ENCODE peak calls at places on chromosomes 4 and X, in ten cellular contexts. K is K562, T is neuronal stem cell, E is pancreas, L is endothelial cell of umbilical vein, D is fibroblast of lung, R is colonic mucosa, Q is ovary, B is right cardiac atrium, I is mammary epithelial cell. C is an unnamed sample.

GRCh38 chr4:38385286-38386010 is 278.6 kb upstream of the KLF3 start:
- DNase-seq in K (peak; percentile 31), T (no peak), E (no peak), L (no peak), D (peak; percentile 41), R (peak; percentile 60), Q (no peak), B (no peak), I (peak; percentile 14), C (no peak)

GRCh38 chrX:73876897-73877296 is 313.9 kb downstream of the CHIC1 start:
- DNase-seq in K (no peak), T (no peak), E (no peak), L (no peak), D (no peak), R (no peak), Q (no peak), B (no peak), I (peak; percentile 82), C (no peak)

GRCh38 chr4:162685401-162685800 is 481.3 kb downstream of the NAF1 start:
- DNase-seq in K (no peak), T (no peak), E (no peak), L (no peak), D (no peak), R (no peak), Q (no peak), B (no peak), I (no peak), C (no peak)

GRCh38 chrX:30493348-30493747 is 84.2 kb downstream of the TASL start:
- DNase-seq in K (no peak), T (no peak), E (no peak), L (no peak), D (no peak), R (no peak), Q (no peak), B (no peak), I (no peak), C (no peak)

GRCh38 chr4:122218762-122219161 is 66.6 kb downstream of the BLTP1 start:
- DNase-seq in K (no peak), T (no peak), E (no peak), L (no peak), D (peak; percentile 1), R (no peak), Q (no peak), B (no peak), I (no peak), C (no peak)

GRCh38 chr4:78811034-78811433 is 34.9 kb downstream of the BMP2K start:
- DNase-seq in K (no peak), T (no peak), E (no peak), L (no peak), D (peak; percentile 9), R (no peak), Q (no peak), B (no peak), I (no peak), C (no peak)

GRCh38 chrX:84724576-84724975 is 222.3 kb upstream of the HDX start:
- DNase-seq in K (no peak), T (no peak), E (no peak), L (no peak), D (no peak), R (no peak), Q (no peak), B (no peak), I (no peak), C (no peak)

GRCh38 chrX:2967998-2968909 is 38.1 kb upstream of the ARSH start:
- DNase-seq in K (no peak), T (no peak), E (no peak), L (peak; percentile 5), D (peak; percentile 80), R (peak; percentile 39), Q (peak; percentile 15), B (peak; percentile 37), I (peak; percentile 44), C (no peak)

GRCh38 chr4:109406337-109406931 is 27.2 kb upstream of the SEC24B start:
- DNase-seq in K (peak; percentile 36), T (peak; percentile 42), E (no peak), L (peak; percentile 75), D (peak; percentile 72), R (peak; percentile 27), Q (no peak), B (no peak), I (peak; percentile 49), C (no peak)

GRCh38 chr4:126526335-126526734 is 1106.4 kb upstream of the INTU start:
- DNase-seq in K (no peak), T (no peak), E (no peak), L (no peak), D (no peak), R (no peak), Q (no peak), B (no peak), I (no peak), C (no peak)

GRCh38 chrX:102745513-102746133 is 25.1 kb downstream of the GPRASP3 start:
- DNase-seq in K (no peak), T (peak; percentile 48), E (peak; percentile 54), L (no peak), D (no peak), R (no peak), Q (peak; percentile 30), B (peak; percentile 57), I (no peak), C (no peak)

GRCh38 chrX:141902366-141902765 is 1.3 kb upstream of the MAGEC1 start:
- DNase-seq in K (no peak), T (no peak), E (no peak), L (no peak), D (no peak), R (no peak), Q (no peak), B (no peak), I (no peak), C (no peak)

GRCh38 chrX:130531066-130531465 is 129.3 kb downstream of the RBMX2 start:
- DNase-seq in K (no peak), T (no peak), E (peak; percentile 48), L (no peak), D (no peak), R (no peak), Q (no peak), B (no peak), I (no peak), C (no peak)

GRCh38 chr4:7979652-7979968 is 39.9 kb upstream of the AFAP1 start:
- DNase-seq in K (no peak), T (no peak), E (peak; percentile 12), L (no peak), D (no peak), R (no peak), Q (no peak), B (no peak), I (no peak), C (no peak)

GRCh38 chr4:153205028-153205648 is 895 bp downstream of the TRIM2 start:
- DNase-seq in K (peak; percentile 27), T (no peak), E (peak; percentile 50), L (no peak), D (no peak), R (peak; percentile 79), Q (no peak), B (no peak), I (no peak), C (no peak)

GRCh38 chr4:108110450-108110849 is 58.3 kb downstream of the LEF1 start:
- DNase-seq in K (no peak), T (no peak), E (no peak), L (no peak), D (no peak), R (no peak), Q (no peak), B (no peak), I (no peak), C (no peak)
- H3K4me1 ChIP-seq in K (peaks cover 48% of the 10 kb centered on the region), T (peaks cover 15% of the 10 kb centered on the region), E (peaks cover 5% of the 10 kb centered on the region), L (no peaks in the 10 kb centered on the region), D (no peaks in the 10 kb centered on the region), R (no peaks in the 10 kb centered on the region), Q (no peaks in the 10 kb centered on the region), B (no peaks in the 10 kb centered on the region), I (no peaks in the 10 kb centered on the region), C (no peaks in the 10 kb centered on the region)

GRCh38 chr4:107997794-107998193 is 8.1 kb downstream of the HADH start:
- DNase-seq in K (no peak), T (no peak), E (no peak), L (no peak), D (no peak), R (no peak), Q (no peak), B (no peak), I (no peak), C (no peak)
- H3K27ac ChIP-seq in K (peak overlapping the region; percentile 17), T (no peak overlapping the region), E (no peak overlapping the region), L (no peak overlapping the region), D (no peak overlapping the region), R (no peak overlapping the region), Q (no peak overlapping the region), B (peak overlapping the region; percentile 100), I (no peak overlapping the region), C (peak overlapping the region; percentile 90)

DNA sequence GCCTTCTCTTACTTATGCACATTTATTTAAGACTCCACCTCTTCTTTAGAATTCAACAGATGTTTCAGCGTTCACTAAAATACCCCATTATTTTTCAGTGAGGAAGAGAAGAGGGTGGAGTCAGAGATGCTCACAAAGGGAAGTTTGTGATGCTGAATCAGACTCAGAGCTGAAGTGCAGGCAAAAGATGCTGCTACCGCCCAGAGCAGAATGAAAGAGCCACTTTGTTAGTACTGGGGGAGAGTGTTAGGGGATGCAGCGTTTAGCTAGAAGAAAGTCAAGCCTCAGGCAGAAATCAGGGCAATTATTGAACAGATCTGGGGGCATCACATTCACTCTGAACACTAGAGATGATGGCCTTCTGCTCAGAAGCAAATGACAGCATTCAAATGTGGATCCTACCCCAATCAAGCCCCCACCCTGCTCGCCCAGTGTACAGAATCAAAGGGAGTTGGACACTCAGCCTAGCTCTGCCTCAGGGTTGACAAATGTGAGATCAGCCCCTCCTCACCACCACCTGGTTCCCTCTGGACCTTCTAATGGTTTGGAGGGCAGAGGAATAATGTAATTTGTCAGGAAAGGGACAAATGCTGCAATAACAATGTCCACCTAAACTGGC is 138.3 kb downstream of the UNC5C start:
- DNase-seq in K (no peak), T (no peak), E (no peak), L (no peak), D (no peak), R (no peak), Q (no peak), B (no peak), I (no peak), C (no peak)
- H3K4me1 ChIP-seq in K (no peaks in the 10 kb centered on the region), T (no peaks in the 10 kb centered on the region), E (no peaks in the 10 kb centered on the region), L (peaks cover 20% of the 10 kb centered on the region), D (no peaks in the 10 kb centered on the region), R (no peaks in the 10 kb centered on the region), Q (no peaks in the 10 kb centered on the region), B (no peaks in the 10 kb centered on the region), I (peaks cover 8% of the 10 kb centered on the region), C (peaks cover under 1% of the 10 kb centered on the region)

DNA sequence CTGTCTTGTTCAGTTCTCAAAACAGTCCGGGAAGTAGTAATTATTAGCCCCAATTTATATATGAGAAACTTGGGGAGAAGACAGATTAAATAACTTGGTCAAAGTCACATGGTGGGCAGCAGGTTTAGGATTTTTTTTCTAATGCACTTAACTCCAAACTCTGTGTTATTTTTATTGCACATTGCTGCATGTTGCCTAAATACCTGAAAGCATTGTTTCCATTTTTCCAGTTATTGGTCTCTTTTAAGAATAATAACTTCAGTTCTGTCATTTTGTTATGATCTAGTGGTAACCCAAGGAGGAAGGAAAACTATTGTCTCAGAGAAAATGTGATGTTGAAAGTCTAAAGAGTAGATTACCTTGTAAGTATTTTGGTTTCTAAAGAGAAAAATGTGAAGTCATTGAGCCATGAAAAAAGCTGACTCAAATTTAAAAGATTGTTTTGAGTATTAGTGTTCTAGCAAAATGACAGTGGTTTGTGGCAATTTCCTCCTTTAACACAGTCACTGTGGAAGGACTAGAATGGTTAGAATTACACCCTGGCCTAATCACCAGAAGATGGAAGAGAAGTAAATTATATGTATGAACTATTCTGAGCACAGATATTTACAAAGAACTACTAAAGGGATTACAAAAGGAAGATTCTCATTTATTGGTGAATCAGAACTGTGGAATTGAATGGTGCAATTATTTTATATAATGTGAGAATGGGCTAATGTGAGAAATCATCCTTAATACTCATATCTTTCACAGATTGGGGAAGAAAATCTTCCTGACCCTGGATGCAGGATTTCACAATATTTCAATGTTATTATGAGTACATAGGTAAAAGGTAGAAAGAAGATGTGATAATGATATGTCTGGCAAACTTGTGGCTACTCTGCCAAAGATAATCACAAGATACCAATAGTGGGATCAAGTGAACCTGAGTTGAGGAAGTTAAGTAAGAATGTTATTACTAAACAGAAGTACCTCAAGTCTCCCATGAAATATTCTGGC is 21.7 kb upstream of the CXCL8 start:
- DNase-seq in K (no peak), T (no peak), E (no peak), L (no peak), D (peak; percentile 77), R (no peak), Q (no peak), B (no peak), I (peak; percentile 40), C (no peak)
- H3K27ac ChIP-seq in K (no peak overlapping the region), T (no peak overlapping the region), E (no peak overlapping the region), L (no peak overlapping the region), D (no peak overlapping the region), R (no peak overlapping the region), Q (no peak overlapping the region), B (no peak overlapping the region), I (no peak overlapping the region), C (no peak overlapping the region)